ENCODE peak calls at places on chromosomes 2 and 18, in six cellular contexts. One of them, this sample, is unnamed.

GRCh38 chr18:22699629-22700028 is 233.5 kb upstream of the RBBP8 start:
- DNase-seq in AG09309: no peak
- DNase-seq in activated CD4-positive, alpha-beta T cell treated with anti-CD3 and anti-CD28 coated beads, Interleukin-2, amount 50 U/mL, for 1 hour: no peak
- DNase-seq in GM03348: no peak
- DNase-seq in lung microvascular endothelial cell: no peak
- DNase-seq in fibroblast of the conjunctiva: no peak
- DNase-seq in this sample: no peak

GRCh38 chr18:78138993-78139496 is 840.6 kb upstream of the SALL3 start:
- DNase-seq in GM03348: no peak
- DNase-seq in fibroblast of the conjunctiva: no peak
- DNase-seq in activated CD4-positive, alpha-beta T cell treated with anti-CD3 and anti-CD28 coated beads, Interleukin-2, amount 50 U/mL, for 1 hour: no peak
- DNase-seq in lung microvascular endothelial cell: no peak
- DNase-seq in AG09309: no peak
- DNase-seq in this sample: no peak

GRCh38 chr18:629303-630150 is 27.9 kb upstream of the TYMS start:
- DNase-seq in fibroblast of the conjunctiva: no peak
- DNase-seq in AG09309: no peak
- DNase-seq in GM03348: no peak
- DNase-seq in lung microvascular endothelial cell: no peak
- DNase-seq in activated CD4-positive, alpha-beta T cell treated with anti-CD3 and anti-CD28 coated beads, Interleukin-2, amount 50 U/mL, for 1 hour: no peak
- DNase-seq in this sample: peak

GRCh38 chr18:49813071-49813320 is 337 bp downstream of the ACAA2 start:
- DNase-seq in AG09309: no peak
- DNase-seq in fibroblast of the conjunctiva: no peak
- DNase-seq in lung microvascular endothelial cell: peak
- DNase-seq in activated CD4-positive, alpha-beta T cell treated with anti-CD3 and anti-CD28 coated beads, Interleukin-2, amount 50 U/mL, for 1 hour: no peak
- DNase-seq in GM03348: peak
- DNase-seq in this sample: no peak

GRCh38 chr2:205245652-205246051 is 436.6 kb upstream of the NRP2 start:
- DNase-seq in AG09309: peak
- DNase-seq in fibroblast of the conjunctiva: peak
- DNase-seq in GM03348: peak
- DNase-seq in lung microvascular endothelial cell: peak
- DNase-seq in activated CD4-positive, alpha-beta T cell treated with anti-CD3 and anti-CD28 coated beads, Interleukin-2, amount 50 U/mL, for 1 hour: no peak
- DNase-seq in this sample: peak

GRCh38 chr2:38535745-38536506 is 66.8 kb downstream of the HNRNPLL start:
- DNase-seq in fibroblast of the conjunctiva: no peak
- DNase-seq in AG09309: no peak
- DNase-seq in activated CD4-positive, alpha-beta T cell treated with anti-CD3 and anti-CD28 coated beads, Interleukin-2, amount 50 U/mL, for 1 hour: peak
- DNase-seq in lung microvascular endothelial cell: peak
- DNase-seq in GM03348: peak
- DNase-seq in this sample: peak

GRCh38 chr2:239467956-239468490 is 67.2 kb upstream of the HDAC4 start:
- DNase-seq in GM03348: no peak
- DNase-seq in activated CD4-positive, alpha-beta T cell treated with anti-CD3 and anti-CD28 coated beads, Interleukin-2, amount 50 U/mL, for 1 hour: no peak
- DNase-seq in fibroblast of the conjunctiva: no peak
- DNase-seq in lung microvascular endothelial cell: no peak
- DNase-seq in AG09309: no peak
- DNase-seq in this sample: no peak

GRCh38 chr2:71830497-71831207 is 317.0 kb downstream of the CYP26B1 start:
- DNase-seq in fibroblast of the conjunctiva: no peak
- DNase-seq in lung microvascular endothelial cell: no peak
- DNase-seq in activated CD4-positive, alpha-beta T cell treated with anti-CD3 and anti-CD28 coated beads, Interleukin-2, amount 50 U/mL, for 1 hour: no peak
- DNase-seq in AG09309: peak
- DNase-seq in GM03348: peak
- DNase-seq in this sample: no peak

GRCh38 chr2:36692078-36692477 is 4.4 kb upstream of the VIT start:
- DNase-seq in fibroblast of the conjunctiva: no peak
- DNase-seq in activated CD4-positive, alpha-beta T cell treated with anti-CD3 and anti-CD28 coated beads, Interleukin-2, amount 50 U/mL, for 1 hour: no peak
- DNase-seq in GM03348: no peak
- DNase-seq in AG09309: no peak
- DNase-seq in lung microvascular endothelial cell: no peak
- DNase-seq in this sample: no peak

GRCh38 chr2:240646061-240646899 is 21.0 kb downstream of the GPR35 start:
- DNase-seq in AG09309: no peak
- DNase-seq in activated CD4-positive, alpha-beta T cell treated with anti-CD3 and anti-CD28 coated beads, Interleukin-2, amount 50 U/mL, for 1 hour: peak
- DNase-seq in GM03348: peak
- DNase-seq in lung microvascular endothelial cell: no peak
- DNase-seq in fibroblast of the conjunctiva: no peak
- DNase-seq in this sample: no peak

GRCh38 chr2:181900007-181900651 is 8.6 kb downstream of the ITPRID2 start:
- DNase-seq in AG09309: no peak
- DNase-seq in GM03348: no peak
- DNase-seq in lung microvascular endothelial cell: no peak
- DNase-seq in fibroblast of the conjunctiva: no peak
- DNase-seq in activated CD4-positive, alpha-beta T cell treated with anti-CD3 and anti-CD28 coated beads, Interleukin-2, amount 50 U/mL, for 1 hour: no peak
- DNase-seq in this sample: no peak

GRCh38 chr2:209473930-209474419 is 50.1 kb downstream of the MAP2 start:
- DNase-seq in fibroblast of the conjunctiva: peak
- DNase-seq in GM03348: peak
- DNase-seq in activated CD4-positive, alpha-beta T cell treated with anti-CD3 and anti-CD28 coated beads, Interleukin-2, amount 50 U/mL, for 1 hour: no peak
- DNase-seq in AG09309: peak
- DNase-seq in lung microvascular endothelial cell: peak
- DNase-seq in this sample: peak

GRCh38 chr2:124774781-124775180 is 749.7 kb downstream of the CNTNAP5 start:
- DNase-seq in lung microvascular endothelial cell: no peak
- DNase-seq in fibroblast of the conjunctiva: no peak
- DNase-seq in GM03348: no peak
- DNase-seq in activated CD4-positive, alpha-beta T cell treated with anti-CD3 and anti-CD28 coated beads, Interleukin-2, amount 50 U/mL, for 1 hour: no peak
- DNase-seq in AG09309: no peak
- DNase-seq in this sample: no peak

GRCh38 chr2:219724628-219725027 is 97.2 kb downstream of the SLC4A3 start:
- DNase-seq in lung microvascular endothelial cell: no peak
- DNase-seq in fibroblast of the conjunctiva: no peak
- DNase-seq in GM03348: peak
- DNase-seq in activated CD4-positive, alpha-beta T cell treated with anti-CD3 and anti-CD28 coated beads, Interleukin-2, amount 50 U/mL, for 1 hour: no peak
- DNase-seq in AG09309: no peak
- DNase-seq in this sample: no peak

GRCh38 chr2:65944213-65944612 is 490.7 kb upstream of the MEIS1 start:
- DNase-seq in lung microvascular endothelial cell: no peak
- DNase-seq in fibroblast of the conjunctiva: no peak
- DNase-seq in AG09309: no peak
- DNase-seq in GM03348: no peak
- DNase-seq in activated CD4-positive, alpha-beta T cell treated with anti-CD3 and anti-CD28 coated beads, Interleukin-2, amount 50 U/mL, for 1 hour: no peak
- DNase-seq in this sample: no peak

GRCh38 chr18:53070706-53071105 is 730.7 kb downstream of the DCC start:
- DNase-seq in lung microvascular endothelial cell: no peak
- DNase-seq in fibroblast of the conjunctiva: no peak
- DNase-seq in GM03348: no peak
- DNase-seq in activated CD4-positive, alpha-beta T cell treated with anti-CD3 and anti-CD28 coated beads, Interleukin-2, amount 50 U/mL, for 1 hour: no peak
- DNase-seq in AG09309: no peak
- DNase-seq in this sample: no peak

GRCh38 chr18:11660691-11661090 is 28.4 kb upstream of the GNAL start:
- DNase-seq in GM03348: no peak
- DNase-seq in AG09309: no peak
- DNase-seq in fibroblast of the conjunctiva: no peak
- DNase-seq in activated CD4-positive, alpha-beta T cell treated with anti-CD3 and anti-CD28 coated beads, Interleukin-2, amount 50 U/mL, for 1 hour: no peak
- DNase-seq in lung microvascular endothelial cell: no peak
- DNase-seq in this sample: no peak

GRCh38 chr18:24616638-24617037 is 156.2 kb downstream of the HRH4 start:
- DNase-seq in activated CD4-positive, alpha-beta T cell treated with anti-CD3 and anti-CD28 coated beads, Interleukin-2, amount 50 U/mL, for 1 hour: no peak
- DNase-seq in AG09309: no peak
- DNase-seq in fibroblast of the conjunctiva: no peak
- DNase-seq in lung microvascular endothelial cell: no peak
- DNase-seq in GM03348: no peak
- DNase-seq in this sample: no peak

GRCh38 chr2:233240897-233241296 is 10.6 kb upstream of the ATG16L1 start:
- DNase-seq in lung microvascular endothelial cell: no peak
- DNase-seq in activated CD4-positive, alpha-beta T cell treated with anti-CD3 and anti-CD28 coated beads, Interleukin-2, amount 50 U/mL, for 1 hour: no peak
- DNase-seq in fibroblast of the conjunctiva: no peak
- DNase-seq in GM03348: no peak
- DNase-seq in AG09309: no peak
- DNase-seq in this sample: no peak

GRCh38 chr2:148130571-148130970 is 109.7 kb downstream of the MBD5 start:
- DNase-seq in lung microvascular endothelial cell: peak
- DNase-seq in AG09309: peak
- DNase-seq in fibroblast of the conjunctiva: no peak
- DNase-seq in activated CD4-positive, alpha-beta T cell treated with anti-CD3 and anti-CD28 coated beads, Interleukin-2, amount 50 U/mL, for 1 hour: no peak
- DNase-seq in GM03348: peak
- DNase-seq in this sample: no peak

GRCh38 chr18:21316296-21316695 is 74.3 kb downstream of the GREB1L start:
- DNase-seq in lung microvascular endothelial cell: no peak
- DNase-seq in GM03348: no peak
- DNase-seq in activated CD4-positive, alpha-beta T cell treated with anti-CD3 and anti-CD28 coated beads, Interleukin-2, amount 50 U/mL, for 1 hour: no peak
- DNase-seq in fibroblast of the conjunctiva: no peak
- DNase-seq in AG09309: no peak
- DNase-seq in this sample: no peak

GRCh38 chr2:64604929-64605550 is 48.7 kb downstream of the SERTAD2 start:
- DNase-seq in fibroblast of the conjunctiva: no peak
- DNase-seq in AG09309: peak
- DNase-seq in activated CD4-positive, alpha-beta T cell treated with anti-CD3 and anti-CD28 coated beads, Interleukin-2, amount 50 U/mL, for 1 hour: no peak
- DNase-seq in GM03348: peak
- DNase-seq in lung microvascular endothelial cell: no peak
- DNase-seq in this sample: no peak

GRCh38 chr2:216690451-216691209 is 4.7 kb downstream of the IGFBP5 start:
- DNase-seq in activated CD4-positive, alpha-beta T cell treated with anti-CD3 and anti-CD28 coated beads, Interleukin-2, amount 50 U/mL, for 1 hour: no peak
- DNase-seq in lung microvascular endothelial cell: no peak
- DNase-seq in fibroblast of the conjunctiva: peak
- DNase-seq in GM03348: peak
- DNase-seq in AG09309: peak
- DNase-seq in this sample: no peak

GRCh38 chr2:200592414-200593075 is 6.7 kb downstream of the AOX1 start:
- DNase-seq in lung microvascular endothelial cell: peak
- DNase-seq in activated CD4-positive, alpha-beta T cell treated with anti-CD3 and anti-CD28 coated beads, Interleukin-2, amount 50 U/mL, for 1 hour: no peak
- DNase-seq in AG09309: no peak
- DNase-seq in GM03348: no peak
- DNase-seq in fibroblast of the conjunctiva: no peak
- DNase-seq in this sample: no peak

GRCh38 chr18:9716375-9716774 is 8.3 kb downstream of the RAB31 start:
- DNase-seq in fibroblast of the conjunctiva: no peak
- DNase-seq in activated CD4-positive, alpha-beta T cell treated with anti-CD3 and anti-CD28 coated beads, Interleukin-2, amount 50 U/mL, for 1 hour: no peak
- DNase-seq in lung microvascular endothelial cell: no peak
- DNase-seq in GM03348: no peak
- DNase-seq in AG09309: no peak
- DNase-seq in this sample: no peak

GRCh38 chr18:45806226-45806625 is 19.2 kb upstream of the SIGLEC15 start:
- DNase-seq in activated CD4-positive, alpha-beta T cell treated with anti-CD3 and anti-CD28 coated beads, Interleukin-2, amount 50 U/mL, for 1 hour: no peak
- DNase-seq in lung microvascular endothelial cell: peak
- DNase-seq in AG09309: no peak
- DNase-seq in GM03348: no peak
- DNase-seq in fibroblast of the conjunctiva: no peak
- DNase-seq in this sample: no peak

GRCh38 chr2:150520887-150521664 is 33.6 kb upstream of the RND3 start:
- DNase-seq in activated CD4-positive, alpha-beta T cell treated with anti-CD3 and anti-CD28 coated beads, Interleukin-2, amount 50 U/mL, for 1 hour: no peak
- DNase-seq in GM03348: peak
- DNase-seq in AG09309: no peak
- DNase-seq in fibroblast of the conjunctiva: no peak
- DNase-seq in lung microvascular endothelial cell: peak
- DNase-seq in this sample: no peak

GRCh38 chr2:226185613-226186211 is 613.9 kb downstream of the IRS1 start:
- DNase-seq in lung microvascular endothelial cell: peak
- DNase-seq in AG09309: peak
- DNase-seq in GM03348: peak
- DNase-seq in fibroblast of the conjunctiva: peak
- DNase-seq in activated CD4-positive, alpha-beta T cell treated with anti-CD3 and anti-CD28 coated beads, Interleukin-2, amount 50 U/mL, for 1 hour: no peak
- DNase-seq in this sample: peak

GRCh38 chr2:17303054-17303453 is 215.2 kb downstream of the RAD51AP2 start:
- DNase-seq in lung microvascular endothelial cell: no peak
- DNase-seq in AG09309: no peak
- DNase-seq in activated CD4-positive, alpha-beta T cell treated with anti-CD3 and anti-CD28 coated beads, Interleukin-2, amount 50 U/mL, for 1 hour: no peak
- DNase-seq in fibroblast of the conjunctiva: peak
- DNase-seq in GM03348: peak
- DNase-seq in this sample: no peak

GRCh38 chr18:37537868-37538525 is 27.6 kb downstream of the CELF4 start:
- DNase-seq in AG09309: peak
- DNase-seq in GM03348: peak
- DNase-seq in fibroblast of the conjunctiva: peak
- DNase-seq in lung microvascular endothelial cell: peak
- DNase-seq in activated CD4-positive, alpha-beta T cell treated with anti-CD3 and anti-CD28 coated beads, Interleukin-2, amount 50 U/mL, for 1 hour: peak
- DNase-seq in this sample: peak

GRCh38 chr2:26805241-26805676 is 19.4 kb downstream of the CENPA start:
- DNase-seq in GM03348: peak
- DNase-seq in AG09309: peak
- DNase-seq in activated CD4-positive, alpha-beta T cell treated with anti-CD3 and anti-CD28 coated beads, Interleukin-2, amount 50 U/mL, for 1 hour: no peak
- DNase-seq in lung microvascular endothelial cell: peak
- DNase-seq in fibroblast of the conjunctiva: no peak
- DNase-seq in this sample: no peak

GRCh38 chr2:153169567-153169966 is 309.0 kb downstream of the RPRM start:
- DNase-seq in lung microvascular endothelial cell: no peak
- DNase-seq in activated CD4-positive, alpha-beta T cell treated with anti-CD3 and anti-CD28 coated beads, Interleukin-2, amount 50 U/mL, for 1 hour: no peak
- DNase-seq in GM03348: no peak
- DNase-seq in AG09309: no peak
- DNase-seq in fibroblast of the conjunctiva: no peak
- DNase-seq in this sample: no peak

GRCh38 chr2:11796190-11797171 is 50.0 kb downstream of the LPIN1 start:
- DNase-seq in GM03348: peak
- DNase-seq in AG09309: peak
- DNase-seq in activated CD4-positive, alpha-beta T cell treated with anti-CD3 and anti-CD28 coated beads, Interleukin-2, amount 50 U/mL, for 1 hour: no peak
- DNase-seq in lung microvascular endothelial cell: no peak
- DNase-seq in fibroblast of the conjunctiva: peak
- DNase-seq in this sample: no peak

GRCh38 chr2:233775414-233775813 is 2.7 kb upstream of the MROH2A start:
- DNase-seq in lung microvascular endothelial cell: no peak
- DNase-seq in GM03348: no peak
- DNase-seq in fibroblast of the conjunctiva: no peak
- DNase-seq in activated CD4-positive, alpha-beta T cell treated with anti-CD3 and anti-CD28 coated beads, Interleukin-2, amount 50 U/mL, for 1 hour: no peak
- DNase-seq in AG09309: no peak
- DNase-seq in this sample: no peak

GRCh38 chr2:237471457-237472186 is 15.4 kb upstream of the MLPH start:
- DNase-seq in GM03348: no peak
- DNase-seq in AG09309: no peak
- DNase-seq in lung microvascular endothelial cell: peak
- DNase-seq in fibroblast of the conjunctiva: no peak
- DNase-seq in activated CD4-positive, alpha-beta T cell treated with anti-CD3 and anti-CD28 coated beads, Interleukin-2, amount 50 U/mL, for 1 hour: peak
- DNase-seq in this sample: peak

GRCh38 chr18:33495278-33495677 is 54.8 kb upstream of the CCDC178 start:
- DNase-seq in GM03348: peak
- DNase-seq in AG09309: no peak
- DNase-seq in activated CD4-positive, alpha-beta T cell treated with anti-CD3 and anti-CD28 coated beads, Interleukin-2, amount 50 U/mL, for 1 hour: no peak
- DNase-seq in fibroblast of the conjunctiva: peak
- DNase-seq in lung microvascular endothelial cell: peak
- DNase-seq in this sample: peak